ENCODE peak calls at places on chromosomes 11 and 22, in eight cellular contexts. One of them, this sample, is unnamed.

GRCh38 chr11:73760680-73761402 is at the start of gene RAB6A:
- DNase-seq in right atrium auricular region: peak
- DNase-seq in nephron progenitor cell: peak
- DNase-seq in brain microvascular endothelial cell: peak
- DNase-seq in transverse colon: peak
- DNase-seq in CD8-positive, alpha-beta T cell: peak
- DNase-seq in GM12865: peak
- DNase-seq in fibroblast of lung: peak
- DNase-seq in this sample: peak

GRCh38 chr22:24380220-24381218 is 46.9 kb upstream of the ADORA2A start:
- DNase-seq in transverse colon: no peak
- DNase-seq in fibroblast of lung: no peak
- DNase-seq in brain microvascular endothelial cell: no peak
- DNase-seq in nephron progenitor cell: no peak
- DNase-seq in GM12865: no peak
- DNase-seq in right atrium auricular region: no peak
- DNase-seq in CD8-positive, alpha-beta T cell: no peak
- DNase-seq in this sample: no peak

GRCh38 chr11:78131956-78132355 is 7.5 kb downstream of the ALG8 start:
- DNase-seq in GM12865: no peak
- DNase-seq in fibroblast of lung: no peak
- DNase-seq in right atrium auricular region: no peak
- DNase-seq in CD8-positive, alpha-beta T cell: no peak
- DNase-seq in brain microvascular endothelial cell: peak
- DNase-seq in nephron progenitor cell: no peak
- DNase-seq in transverse colon: no peak
- DNase-seq in this sample: peak

GRCh38 chr11:126318642-126319373 is 14.9 kb downstream of the DCPS start:
- DNase-seq in nephron progenitor cell: no peak
- DNase-seq in GM12865: peak
- DNase-seq in CD8-positive, alpha-beta T cell: no peak
- DNase-seq in fibroblast of lung: peak
- DNase-seq in right atrium auricular region: peak
- DNase-seq in transverse colon: peak
- DNase-seq in brain microvascular endothelial cell: peak
- DNase-seq in this sample: peak

GRCh38 chr11:60952742-60953170 is 780 bp upstream of the SLC15A3 start:
- DNase-seq in fibroblast of lung: no peak
- DNase-seq in CD8-positive, alpha-beta T cell: no peak
- DNase-seq in brain microvascular endothelial cell: no peak
- DNase-seq in right atrium auricular region: no peak
- DNase-seq in GM12865: no peak
- DNase-seq in transverse colon: no peak
- DNase-seq in nephron progenitor cell: no peak
- DNase-seq in this sample: no peak

GRCh38 chr11:116696381-116696941 is 76.3 kb downstream of the BUD13 start:
- DNase-seq in fibroblast of lung: no peak
- DNase-seq in nephron progenitor cell: no peak
- DNase-seq in CD8-positive, alpha-beta T cell: no peak
- DNase-seq in brain microvascular endothelial cell: no peak
- DNase-seq in transverse colon: no peak
- DNase-seq in GM12865: no peak
- DNase-seq in right atrium auricular region: peak
- DNase-seq in this sample: peak

GRCh38 chr11:111631034-111631665 is 28.9 kb downstream of the SIK2 start:
- DNase-seq in transverse colon: no peak
- DNase-seq in fibroblast of lung: no peak
- DNase-seq in GM12865: no peak
- DNase-seq in brain microvascular endothelial cell: no peak
- DNase-seq in nephron progenitor cell: no peak
- DNase-seq in CD8-positive, alpha-beta T cell: no peak
- DNase-seq in right atrium auricular region: no peak
- DNase-seq in this sample: peak

GRCh38 chr11:47189100-47189834 is 3.0 kb upstream of the PACSIN3 start:
- DNase-seq in transverse colon: no peak
- DNase-seq in nephron progenitor cell: no peak
- DNase-seq in fibroblast of lung: peak
- DNase-seq in GM12865: no peak
- DNase-seq in right atrium auricular region: no peak
- DNase-seq in brain microvascular endothelial cell: peak
- DNase-seq in CD8-positive, alpha-beta T cell: no peak
- DNase-seq in this sample: peak

DNA sequence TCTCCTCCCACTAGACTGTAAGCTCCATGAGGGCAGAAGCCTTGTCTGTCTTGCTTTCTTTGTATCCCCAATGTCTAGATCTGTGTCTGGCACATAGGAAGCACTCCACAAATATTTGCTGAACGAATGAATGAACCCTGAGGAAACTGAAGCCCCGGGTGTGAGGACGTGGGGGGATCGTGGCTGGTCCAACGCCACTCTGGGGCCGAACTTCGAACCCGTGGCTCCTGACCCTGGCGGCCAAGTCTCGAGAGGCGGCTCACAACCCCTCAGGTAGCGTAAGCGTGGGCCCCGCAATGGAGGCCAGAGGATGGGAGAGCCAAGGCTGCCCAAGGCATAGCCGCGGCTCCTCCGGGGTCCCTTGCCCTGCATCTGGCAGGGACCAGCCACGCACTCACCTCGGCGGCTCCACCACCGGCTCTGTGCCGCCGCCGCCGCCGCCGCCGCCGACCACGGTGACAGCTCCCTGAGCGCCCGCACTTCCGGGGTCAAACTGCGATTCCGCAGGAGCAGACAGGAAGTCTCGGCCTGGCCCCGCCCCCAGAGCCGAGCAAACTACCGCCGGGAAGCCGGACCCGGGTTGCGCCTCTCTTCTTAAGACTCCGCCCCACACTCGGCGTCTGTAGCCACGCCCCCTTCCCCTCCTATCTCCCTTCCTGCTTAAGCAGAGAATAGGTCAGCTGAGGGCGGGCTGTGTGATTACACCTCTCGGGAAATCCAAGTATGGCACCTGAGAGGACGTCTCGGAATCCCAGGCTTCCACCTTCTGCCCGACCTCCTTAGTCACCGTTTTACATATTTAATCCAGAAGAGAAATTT is at the start of gene ASCC2:
- DNase-seq in CD8-positive, alpha-beta T cell: peak
- DNase-seq in transverse colon: peak
- DNase-seq in right atrium auricular region: peak
- DNase-seq in fibroblast of lung: peak
- DNase-seq in nephron progenitor cell: peak
- DNase-seq in GM12865: peak
- DNase-seq in brain microvascular endothelial cell: peak
- DNase-seq in this sample: peak
- TF ChIP-seq CTCF in CD8-positive, alpha-beta T cell: no peak
- TF ChIP-seq CTCF in transverse colon: no peak
- TF ChIP-seq CTCF in right atrium auricular region: no peak
- TF ChIP-seq CTCF in fibroblast of lung: no peak
- TF ChIP-seq CTCF in nephron progenitor cell: no peak
- TF ChIP-seq CTCF in GM12865: no peak
- TF ChIP-seq CTCF in brain microvascular endothelial cell: no peak
- TF ChIP-seq CTCF in this sample: no peak

GRCh38 chr11:5815534-5815933 is 6.8 kb downstream of the OR52N2 start:
- DNase-seq in right atrium auricular region: no peak
- DNase-seq in CD8-positive, alpha-beta T cell: no peak
- DNase-seq in GM12865: no peak
- DNase-seq in fibroblast of lung: no peak
- DNase-seq in nephron progenitor cell: no peak
- DNase-seq in transverse colon: no peak
- DNase-seq in brain microvascular endothelial cell: no peak
- DNase-seq in this sample: no peak

GRCh38 chr11:5818245-5818865 is 9.6 kb downstream of the OR52N2 start:
- DNase-seq in nephron progenitor cell: no peak
- DNase-seq in CD8-positive, alpha-beta T cell: no peak
- DNase-seq in GM12865: no peak
- DNase-seq in right atrium auricular region: no peak
- DNase-seq in brain microvascular endothelial cell: no peak
- DNase-seq in transverse colon: no peak
- DNase-seq in fibroblast of lung: no peak
- DNase-seq in this sample: no peak
- TF ChIP-seq CTCF in nephron progenitor cell: no peak
- TF ChIP-seq CTCF in CD8-positive, alpha-beta T cell: no peak
- TF ChIP-seq CTCF in GM12865: no peak
- TF ChIP-seq CTCF in right atrium auricular region: no peak
- TF ChIP-seq CTCF in brain microvascular endothelial cell: no peak
- TF ChIP-seq CTCF in transverse colon: no peak
- TF ChIP-seq CTCF in fibroblast of lung: no peak
- TF ChIP-seq CTCF in this sample: no peak

GRCh38 chr11:67606150-67606476 is 623 bp upstream of the NDUFV1 start:
- DNase-seq in right atrium auricular region: no peak
- DNase-seq in transverse colon: no peak
- DNase-seq in brain microvascular endothelial cell: no peak
- DNase-seq in fibroblast of lung: peak
- DNase-seq in nephron progenitor cell: no peak
- DNase-seq in GM12865: no peak
- DNase-seq in CD8-positive, alpha-beta T cell: no peak
- DNase-seq in this sample: no peak
- TF ChIP-seq CTCF in right atrium auricular region: no peak
- TF ChIP-seq CTCF in transverse colon: no peak
- TF ChIP-seq CTCF in brain microvascular endothelial cell: no peak
- TF ChIP-seq CTCF in fibroblast of lung: no peak
- TF ChIP-seq CTCF in nephron progenitor cell: no peak
- TF ChIP-seq CTCF in GM12865: no peak
- TF ChIP-seq CTCF in CD8-positive, alpha-beta T cell: no peak
- TF ChIP-seq CTCF in this sample: no peak

DNA sequence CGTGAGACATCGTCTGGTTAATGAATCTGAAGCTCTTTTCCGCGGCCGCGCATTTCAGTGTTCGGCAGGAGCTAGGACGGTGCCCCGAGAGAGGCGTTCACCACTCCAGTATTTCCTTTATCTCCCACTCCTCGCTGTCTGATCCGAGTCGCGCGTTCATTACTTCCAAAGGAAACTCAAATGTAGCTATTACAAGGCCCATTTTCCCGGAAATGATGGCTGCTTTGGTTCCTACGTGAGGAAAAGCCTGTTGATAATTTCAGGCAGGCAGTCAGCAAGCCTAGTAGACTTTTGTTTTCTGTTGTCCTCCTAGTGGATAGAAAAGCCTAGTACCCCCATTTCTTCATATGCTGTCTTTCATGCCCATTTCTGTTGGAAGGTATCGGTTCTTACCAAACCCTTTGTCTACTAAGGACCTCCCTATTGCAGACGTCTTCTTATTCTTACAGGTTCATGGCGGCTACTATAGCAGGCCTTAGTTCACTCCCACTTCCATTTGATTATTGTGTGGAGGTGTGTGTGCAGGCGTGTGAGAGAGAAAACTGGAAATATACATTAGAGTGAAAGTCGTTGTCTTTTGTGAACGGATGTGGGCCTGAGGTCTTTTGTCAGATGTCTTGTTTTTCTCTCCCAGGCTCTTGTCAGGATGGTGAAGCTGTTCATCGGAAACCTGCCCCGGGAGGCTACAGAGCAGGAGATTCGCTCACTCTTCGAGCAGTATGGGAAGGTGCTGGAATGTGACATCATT is 737 bp downstream of the RBM4 start:
- DNase-seq in fibroblast of lung: peak
- DNase-seq in nephron progenitor cell: no peak
- DNase-seq in brain microvascular endothelial cell: peak
- DNase-seq in transverse colon: peak
- DNase-seq in CD8-positive, alpha-beta T cell: peak
- DNase-seq in GM12865: peak
- DNase-seq in right atrium auricular region: no peak
- DNase-seq in this sample: peak
- TF ChIP-seq CTCF in fibroblast of lung: no peak
- TF ChIP-seq CTCF in nephron progenitor cell: no peak
- TF ChIP-seq CTCF in brain microvascular endothelial cell: no peak
- TF ChIP-seq CTCF in transverse colon: no peak
- TF ChIP-seq CTCF in CD8-positive, alpha-beta T cell: no peak
- TF ChIP-seq CTCF in GM12865: peak
- TF ChIP-seq CTCF in right atrium auricular region: no peak
- TF ChIP-seq CTCF in this sample: peak

GRCh38 chr11:120013325-120014250 is 124.3 kb downstream of the TRIM29 start:
- DNase-seq in brain microvascular endothelial cell: no peak
- DNase-seq in fibroblast of lung: peak
- DNase-seq in right atrium auricular region: no peak
- DNase-seq in nephron progenitor cell: peak
- DNase-seq in CD8-positive, alpha-beta T cell: no peak
- DNase-seq in GM12865: peak
- DNase-seq in transverse colon: peak
- DNase-seq in this sample: peak
- TF ChIP-seq CTCF in brain microvascular endothelial cell: peak
- TF ChIP-seq CTCF in fibroblast of lung: peak
- TF ChIP-seq CTCF in right atrium auricular region: peak
- TF ChIP-seq CTCF in nephron progenitor cell: peak
- TF ChIP-seq CTCF in CD8-positive, alpha-beta T cell: no peak
- TF ChIP-seq CTCF in GM12865: peak
- TF ChIP-seq CTCF in transverse colon: peak
- TF ChIP-seq CTCF in this sample: peak

GRCh38 chr11:114909866-114910265 is 231.5 kb downstream of the NXPE2 start:
- DNase-seq in right atrium auricular region: no peak
- DNase-seq in CD8-positive, alpha-beta T cell: no peak
- DNase-seq in brain microvascular endothelial cell: no peak
- DNase-seq in transverse colon: no peak
- DNase-seq in fibroblast of lung: no peak
- DNase-seq in GM12865: no peak
- DNase-seq in nephron progenitor cell: no peak
- DNase-seq in this sample: no peak
- TF ChIP-seq CTCF in right atrium auricular region: no peak
- TF ChIP-seq CTCF in CD8-positive, alpha-beta T cell: no peak
- TF ChIP-seq CTCF in brain microvascular endothelial cell: no peak
- TF ChIP-seq CTCF in transverse colon: no peak
- TF ChIP-seq CTCF in fibroblast of lung: no peak
- TF ChIP-seq CTCF in GM12865: no peak
- TF ChIP-seq CTCF in nephron progenitor cell: no peak
- TF ChIP-seq CTCF in this sample: no peak

DNA sequence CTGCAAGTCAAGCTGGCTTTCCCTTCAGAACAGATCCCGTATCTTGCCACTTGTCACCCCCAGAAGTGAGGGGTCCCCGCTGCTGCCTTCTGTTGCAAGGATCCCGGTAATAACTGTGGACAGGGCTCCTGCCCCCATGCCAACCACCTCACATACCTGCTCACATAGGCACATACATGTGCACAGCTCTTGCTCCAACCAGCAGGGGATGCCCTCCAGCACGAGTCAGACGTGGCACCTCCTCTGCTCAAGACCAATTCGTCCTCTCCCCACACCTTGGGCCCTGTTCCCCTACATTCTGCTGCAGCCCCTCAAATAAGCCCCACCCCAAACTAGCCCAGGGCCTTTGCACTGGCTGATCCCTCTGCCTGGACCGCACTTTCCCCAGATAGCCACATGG is 163.3 kb downstream of the CRYBB2 start:
- DNase-seq in fibroblast of lung: no peak
- DNase-seq in GM12865: no peak
- DNase-seq in brain microvascular endothelial cell: no peak
- DNase-seq in CD8-positive, alpha-beta T cell: no peak
- DNase-seq in right atrium auricular region: no peak
- DNase-seq in nephron progenitor cell: no peak
- DNase-seq in transverse colon: no peak
- DNase-seq in this sample: no peak
- TF ChIP-seq CTCF in fibroblast of lung: peak
- TF ChIP-seq CTCF in GM12865: peak
- TF ChIP-seq CTCF in brain microvascular endothelial cell: peak
- TF ChIP-seq CTCF in CD8-positive, alpha-beta T cell: no peak
- TF ChIP-seq CTCF in right atrium auricular region: no peak
- TF ChIP-seq CTCF in nephron progenitor cell: no peak
- TF ChIP-seq CTCF in transverse colon: no peak
- TF ChIP-seq CTCF in this sample: peak